ENCODE peak calls at places on chromosome 18, in eight cellular contexts. One of them, this sample, is unnamed.

GRCh38 chr18:59994357-59994756 is 94.6 kb downstream of the PMAIP1 start:
- DNase-seq in K562: no peak
- DNase-seq in HepG2: no peak
- DNase-seq in A549: peak
- DNase-seq in HCT116: peak
- DNase-seq in endothelial cell of umbilical vein: no peak
- DNase-seq in H1: no peak
- DNase-seq in SK-N-SH: no peak
- DNase-seq in this sample: peak

GRCh38 chr18:73739098-73739497 is 408.5 kb downstream of the FBXO15 start:
- DNase-seq in K562: no peak
- DNase-seq in HepG2: no peak
- DNase-seq in A549: no peak
- DNase-seq in HCT116: no peak
- DNase-seq in endothelial cell of umbilical vein: no peak
- DNase-seq in H1: no peak
- DNase-seq in SK-N-SH: no peak
- DNase-seq in this sample: no peak

GRCh38 chr18:7273301-7273911 is 42.5 kb downstream of the LRRC30 start:
- DNase-seq in K562: no peak
- DNase-seq in HepG2: no peak
- DNase-seq in A549: no peak
- DNase-seq in HCT116: no peak
- DNase-seq in endothelial cell of umbilical vein: peak
- DNase-seq in H1: no peak
- DNase-seq in SK-N-SH: no peak
- DNase-seq in this sample: peak

GRCh38 chr18:58455318-58455950 is 173.5 kb downstream of the ALPK2 start:
- DNase-seq in K562: no peak
- DNase-seq in HepG2: no peak
- DNase-seq in A549: no peak
- DNase-seq in HCT116: no peak
- DNase-seq in endothelial cell of umbilical vein: no peak
- DNase-seq in H1: no peak
- DNase-seq in SK-N-SH: no peak
- DNase-seq in this sample: no peak

GRCh38 chr18:78352905-78353304 is 626.7 kb upstream of the SALL3 start:
- DNase-seq in K562: no peak
- DNase-seq in HepG2: no peak
- DNase-seq in A549: no peak
- DNase-seq in HCT116: no peak
- DNase-seq in endothelial cell of umbilical vein: no peak
- DNase-seq in H1: peak
- DNase-seq in SK-N-SH: no peak
- DNase-seq in this sample: no peak

GRCh38 chr18:59837586-59837985 is 62.2 kb upstream of the PMAIP1 start:
- DNase-seq in K562: peak
- DNase-seq in HepG2: peak
- DNase-seq in A549: peak
- DNase-seq in HCT116: peak
- DNase-seq in endothelial cell of umbilical vein: peak
- DNase-seq in H1: no peak
- DNase-seq in SK-N-SH: peak
- DNase-seq in this sample: peak

GRCh38 chr18:9765505-9765904 is 57.4 kb downstream of the RAB31 start:
- DNase-seq in K562: no peak
- DNase-seq in HepG2: peak
- DNase-seq in A549: no peak
- DNase-seq in HCT116: no peak
- DNase-seq in endothelial cell of umbilical vein: no peak
- DNase-seq in H1: peak
- DNase-seq in SK-N-SH: no peak
- DNase-seq in this sample: no peak

GRCh38 chr18:35005963-35006577 is 35.1 kb upstream of the MAPRE2 start:
- DNase-seq in K562: peak
- DNase-seq in HepG2: peak
- DNase-seq in A549: peak
- DNase-seq in HCT116: peak
- DNase-seq in endothelial cell of umbilical vein: peak
- DNase-seq in H1: no peak
- DNase-seq in SK-N-SH: peak
- DNase-seq in this sample: peak

GRCh38 chr18:9753863-9754262 is 45.8 kb downstream of the RAB31 start:
- DNase-seq in K562: no peak
- DNase-seq in HepG2: no peak
- DNase-seq in A549: peak
- DNase-seq in HCT116: no peak
- DNase-seq in endothelial cell of umbilical vein: no peak
- DNase-seq in H1: no peak
- DNase-seq in SK-N-SH: no peak
- DNase-seq in this sample: no peak

GRCh38 chr18:31099490-31100230 is 2.6 kb downstream of the DSC2 start:
- DNase-seq in K562: no peak
- DNase-seq in HepG2: no peak
- DNase-seq in A549: no peak
- DNase-seq in HCT116: no peak
- DNase-seq in endothelial cell of umbilical vein: no peak
- DNase-seq in H1: no peak
- DNase-seq in SK-N-SH: no peak
- DNase-seq in this sample: no peak
- H3K4me3 ChIP-seq in K562: peak
- H3K4me3 ChIP-seq in HepG2: peak
- H3K4me3 ChIP-seq in A549: no peak
- H3K4me3 ChIP-seq in HCT116: no peak
- H3K4me3 ChIP-seq in endothelial cell of umbilical vein: no peak
- H3K4me3 ChIP-seq in H1: peak
- H3K4me3 ChIP-seq in SK-N-SH: no peak
- H3K4me3 ChIP-seq in this sample: no peak

DNA sequence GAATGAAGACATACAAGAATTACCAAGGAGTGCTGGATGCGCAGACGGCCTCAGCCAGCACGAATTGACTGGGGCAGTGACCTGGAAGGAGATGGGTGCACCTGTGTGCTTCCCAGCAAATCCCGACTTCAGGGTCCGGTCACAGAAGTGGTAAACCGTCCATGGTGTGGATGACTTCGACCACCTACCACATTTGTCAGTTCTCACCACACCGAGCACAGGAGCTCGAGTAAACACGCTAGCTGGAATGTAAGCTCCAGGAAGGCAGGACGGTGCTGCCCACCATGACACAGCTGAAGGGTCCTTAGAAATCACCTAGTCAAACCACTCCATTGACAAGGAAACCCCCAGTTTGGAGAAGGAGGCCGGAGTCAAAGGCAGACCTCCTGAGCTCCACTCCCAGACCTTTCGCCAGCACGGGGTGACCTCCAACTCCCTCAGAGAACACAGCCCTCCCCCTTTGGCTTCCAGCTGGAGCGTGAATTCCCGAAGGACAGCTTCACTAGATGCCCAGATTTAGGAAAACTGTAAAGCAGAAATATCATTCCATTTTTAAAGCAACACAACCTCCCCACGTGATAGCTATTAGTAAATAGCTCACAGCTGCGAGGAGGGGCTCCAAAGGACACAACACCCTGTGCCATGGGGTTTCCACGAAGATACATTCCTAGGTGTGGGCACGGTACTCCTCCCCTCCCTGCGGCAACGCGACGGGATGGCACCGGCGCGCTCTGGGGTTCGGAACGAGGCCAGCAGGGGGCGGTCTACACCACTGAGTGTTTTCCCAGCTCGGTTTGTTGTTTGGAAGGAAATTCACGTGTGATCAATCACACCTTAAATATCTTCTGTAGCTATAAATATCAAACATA is 34.1 kb upstream of the GNAL start:
- DNase-seq in K562: peak
- DNase-seq in HepG2: no peak
- DNase-seq in A549: peak
- DNase-seq in HCT116: peak
- DNase-seq in endothelial cell of umbilical vein: peak
- DNase-seq in H1: peak
- DNase-seq in SK-N-SH: peak
- DNase-seq in this sample: peak
- TF ChIP-seq MAX in K562: no peak
- TF ChIP-seq MAX in HepG2: no peak
- TF ChIP-seq MAX in A549: no peak
- TF ChIP-seq MAX in HCT116: no peak
- TF ChIP-seq MAX in endothelial cell of umbilical vein: no peak
- TF ChIP-seq MAX in H1: peak
- TF ChIP-seq MAX in SK-N-SH: no peak
- TF ChIP-seq MAX in this sample: no peak

DNA sequence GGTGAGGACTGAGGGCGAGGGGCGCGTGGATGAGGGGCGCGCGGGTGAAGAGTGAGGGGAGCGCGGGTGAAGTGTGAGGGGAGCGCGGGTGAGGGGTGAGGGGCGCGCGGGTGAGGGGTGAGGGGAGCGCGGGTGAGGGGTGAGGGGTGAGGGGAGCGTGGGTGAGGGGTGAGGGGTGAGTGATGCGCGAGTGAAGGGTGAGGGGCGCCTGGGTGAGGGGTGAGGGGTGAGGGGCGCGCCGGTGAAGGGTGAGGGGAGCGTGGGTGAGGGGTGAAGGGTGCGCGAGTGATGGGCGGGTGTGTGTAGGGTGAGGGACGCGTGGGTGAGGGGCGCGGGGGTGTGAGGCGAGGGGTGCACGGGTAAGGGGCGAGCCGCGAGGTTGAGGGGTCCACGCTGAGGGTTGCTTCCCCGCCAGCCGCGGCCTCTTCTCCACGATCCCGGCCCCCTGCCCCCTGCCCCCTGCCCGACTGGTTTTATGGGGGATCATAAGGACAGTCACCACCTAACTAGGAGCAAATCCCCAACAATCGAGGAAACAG is 1.1 kb upstream of the SLC66A2 start:
- DNase-seq in K562: no peak
- DNase-seq in HepG2: no peak
- DNase-seq in A549: no peak
- DNase-seq in HCT116: no peak
- DNase-seq in endothelial cell of umbilical vein: no peak
- DNase-seq in H1: no peak
- DNase-seq in SK-N-SH: no peak
- DNase-seq in this sample: no peak
- H3K4me3 ChIP-seq in K562: peak
- H3K4me3 ChIP-seq in HepG2: peak
- H3K4me3 ChIP-seq in A549: peak
- H3K4me3 ChIP-seq in HCT116: peak
- H3K4me3 ChIP-seq in endothelial cell of umbilical vein: peak
- H3K4me3 ChIP-seq in H1: peak
- H3K4me3 ChIP-seq in SK-N-SH: peak
- H3K4me3 ChIP-seq in this sample: no peak

GRCh38 chr18:23828426-23828825 is 139.2 kb downstream of the LAMA3 start:
- DNase-seq in K562: peak
- DNase-seq in HepG2: peak
- DNase-seq in A549: peak
- DNase-seq in HCT116: peak
- DNase-seq in endothelial cell of umbilical vein: peak
- DNase-seq in H1: no peak
- DNase-seq in SK-N-SH: no peak
- DNase-seq in this sample: peak
- TF ChIP-seq MAX in K562: no peak
- TF ChIP-seq MAX in HepG2: no peak
- TF ChIP-seq MAX in A549: no peak
- TF ChIP-seq MAX in HCT116: no peak
- TF ChIP-seq MAX in endothelial cell of umbilical vein: no peak
- TF ChIP-seq MAX in H1: no peak
- TF ChIP-seq MAX in SK-N-SH: no peak
- TF ChIP-seq MAX in this sample: no peak

GRCh38 chr18:2218101-2218500 is 353.2 kb downstream of the METTL4 start:
- DNase-seq in K562: no peak
- DNase-seq in HepG2: no peak
- DNase-seq in A549: no peak
- DNase-seq in HCT116: no peak
- DNase-seq in endothelial cell of umbilical vein: peak
- DNase-seq in H1: no peak
- DNase-seq in SK-N-SH: no peak
- DNase-seq in this sample: no peak

GRCh38 chr18:2223394-2223793 is 347.9 kb downstream of the METTL4 start:
- DNase-seq in K562: no peak
- DNase-seq in HepG2: no peak
- DNase-seq in A549: no peak
- DNase-seq in HCT116: no peak
- DNase-seq in endothelial cell of umbilical vein: no peak
- DNase-seq in H1: no peak
- DNase-seq in SK-N-SH: no peak
- DNase-seq in this sample: no peak

GRCh38 chr18:2222270-2223185 is 348.8 kb downstream of the METTL4 start:
- DNase-seq in K562: no peak
- DNase-seq in HepG2: no peak
- DNase-seq in A549: peak
- DNase-seq in HCT116: no peak
- DNase-seq in endothelial cell of umbilical vein: peak
- DNase-seq in H1: no peak
- DNase-seq in SK-N-SH: no peak
- DNase-seq in this sample: no peak

DNA sequence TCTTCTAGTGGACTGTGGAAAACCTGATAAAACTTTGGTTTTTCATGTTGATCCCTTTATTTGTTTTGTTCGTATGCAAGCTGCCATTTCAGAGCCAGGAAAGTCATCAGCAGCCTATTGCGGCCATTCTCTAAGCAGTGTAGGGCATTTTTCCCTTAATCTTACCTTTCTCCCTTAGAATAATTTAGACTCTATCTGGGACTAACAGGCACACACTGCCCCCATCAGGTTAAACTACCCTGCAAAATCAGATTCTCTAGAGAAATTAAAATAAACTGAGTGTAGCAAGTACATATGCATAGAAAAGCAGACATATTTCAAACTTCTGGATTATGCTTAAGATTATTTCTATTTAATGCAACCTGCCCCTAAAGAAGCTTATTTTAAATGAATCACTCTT is 347.4 kb downstream of the METTL4 start:
- DNase-seq in K562: no peak
- DNase-seq in HepG2: peak
- DNase-seq in A549: peak
- DNase-seq in HCT116: peak
- DNase-seq in endothelial cell of umbilical vein: peak
- DNase-seq in H1: peak
- DNase-seq in SK-N-SH: no peak
- DNase-seq in this sample: peak
- H3K4me3 ChIP-seq in K562: no peak
- H3K4me3 ChIP-seq in HepG2: no peak
- H3K4me3 ChIP-seq in A549: no peak
- H3K4me3 ChIP-seq in HCT116: no peak
- H3K4me3 ChIP-seq in endothelial cell of umbilical vein: peak
- H3K4me3 ChIP-seq in H1: no peak
- H3K4me3 ChIP-seq in SK-N-SH: no peak
- H3K4me3 ChIP-seq in this sample: no peak

DNA sequence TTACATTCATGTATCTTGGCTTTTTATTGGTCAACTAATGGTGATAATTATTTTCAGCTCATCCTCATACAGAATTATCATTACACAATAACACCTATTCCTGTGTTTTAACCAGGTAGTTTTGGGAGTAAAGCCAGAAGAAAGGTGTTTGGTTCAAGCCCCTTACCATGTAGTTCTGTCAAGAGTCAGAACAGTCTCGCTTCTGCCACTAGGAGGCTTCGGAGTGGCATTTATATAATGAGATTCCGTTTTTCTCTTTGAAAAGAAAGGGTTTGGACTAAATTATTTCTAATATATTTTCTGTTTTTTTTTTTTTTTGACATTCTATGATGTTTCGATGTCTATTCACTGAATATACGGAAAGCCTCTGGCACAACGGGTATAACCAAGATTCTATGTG is 217.8 kb downstream of the CDH7 start:
- DNase-seq in K562: no peak
- DNase-seq in HepG2: no peak
- DNase-seq in A549: peak
- DNase-seq in HCT116: no peak
- DNase-seq in endothelial cell of umbilical vein: no peak
- DNase-seq in H1: no peak
- DNase-seq in SK-N-SH: no peak
- DNase-seq in this sample: no peak
- TF ChIP-seq MAX in K562: no peak
- TF ChIP-seq MAX in HepG2: no peak
- TF ChIP-seq MAX in A549: no peak
- TF ChIP-seq MAX in HCT116: no peak
- TF ChIP-seq MAX in endothelial cell of umbilical vein: no peak
- TF ChIP-seq MAX in H1: no peak
- TF ChIP-seq MAX in SK-N-SH: no peak
- TF ChIP-seq MAX in this sample: no peak

This sample was measured in NB4.